ENCODE peak calls at places on chromosomes 7 and 10, in nine cellular contexts. C is esophagus muscularis mucosa; Y is mesenchymal stem cell; G is transverse colon; J is OCI-LY7; R is PC-3; Z is K562; W is CD8-positive, alpha-beta memory T cell; X is neural progenitor cell. B is an unnamed sample.
A peak's percentile ranks its signal among the peaks of the same experiment; 100 is the strongest.

GRCh38 chr7:94382746-94383145 is 11.9 kb upstream of the COL1A2 start:
- DNase-seq in W (no peak), Z (no peak), G (no peak), C (no peak), R (peak; percentile 95), Y (no peak), X (no peak), J (no peak), B (peak; percentile 29)

GRCh38 chr7:136134503-136134902 is 157.3 kb upstream of the MTPN start:
- DNase-seq in C (no peak), G (no peak), X (peak; percentile 7), Z (no peak), Y (peak; percentile 73), R (peak; percentile 38), W (no peak), J (no peak), B (no peak)

GRCh38 chr10:50788951-50789904 is 49.5 kb downstream of the ASAH2B start:
- DNase-seq in J (peak; percentile 8), C (no peak), X (peak; percentile 59), W (no peak), G (no peak), Z (peak; percentile 15), R (peak; percentile 89), Y (peak; percentile 39), B (no peak)

GRCh38 chr10:11636761-11637166 is 25.3 kb upstream of the USP6NL start:
- DNase-seq in J (no peak), W (no peak), Z (no peak), X (no peak), Y (no peak), G (no peak), C (no peak), R (no peak), B (no peak)

GRCh38 chr7:47104206-47104549 is 477.7 kb downstream of the TNS3 start:
- DNase-seq in Y (no peak), Z (peak; percentile 4), X (no peak), G (no peak), C (no peak), R (no peak), J (no peak), W (no peak), B (no peak)

GRCh38 chr10:86868353-86868752 is 89.1 kb downstream of the MMRN2 start:
- DNase-seq in W (no peak), X (peak; percentile 83), G (no peak), J (no peak), Y (peak; percentile 84), C (no peak), Z (no peak), R (no peak), B (no peak)

GRCh38 chr10:58352956-58353610 is 18.3 kb downstream of the UBE2D1 start:
- DNase-seq in W (no peak), Y (peak; percentile 62), C (no peak), J (no peak), Z (no peak), G (no peak), X (no peak), R (peak; percentile 8), B (no peak)

GRCh38 chr10:43371418-43371817 is at the start of gene FXYD4:
- DNase-seq in X (no peak), G (peak; percentile 74), Y (no peak), R (no peak), J (no peak), C (no peak), Z (no peak), W (no peak), B (no peak)

GRCh38 chr10:113060221-113061053 is 110.4 kb downstream of the TCF7L2 start:
- DNase-seq in W (no peak), Z (peak; percentile 87), R (no peak), C (no peak), X (no peak), Y (peak; percentile 65), G (peak; percentile 44), J (no peak), B (no peak)

GRCh38 chr7:94330474-94331027 is 64.1 kb upstream of the COL1A2 start:
- DNase-seq in G (no peak), Y (no peak), Z (no peak), X (no peak), W (no peak), J (no peak), C (no peak), R (no peak), B (no peak)

GRCh38 chr7:125516194-125516593 is 586.6 kb upstream of the POT1 start:
- DNase-seq in X (no peak), Y (no peak), W (no peak), Z (no peak), J (no peak), C (no peak), G (no peak), R (no peak), B (no peak)

GRCh38 chr10:24681476-24682088 is 42.1 kb downstream of the ARHGAP21 start:
- DNase-seq in J (peak; percentile 20), R (no peak), Y (no peak), G (no peak), W (no peak), C (no peak), Z (peak; percentile 51), X (no peak), B (peak; percentile 5)

GRCh38 chr10:8129438-8129837 is 75.0 kb downstream of the GATA3 start:
- DNase-seq in R (no peak), C (no peak), Y (no peak), W (no peak), X (no peak), G (no peak), Z (no peak), J (no peak), B (peak; percentile 12)

GRCh38 chr10:94210465-94211186 is 152.1 kb downstream of the NOC3L start:
- DNase-seq in Y (no peak), G (no peak), C (no peak), Z (no peak), W (no peak), R (no peak), X (no peak), J (no peak), B (no peak)

GRCh38 chr10:44862006-44862751 is 49.0 kb upstream of the TMEM72 start:
- DNase-seq in Z (no peak), C (no peak), Y (peak; percentile 28), R (no peak), W (no peak), J (peak; percentile 8), G (no peak), X (no peak), B (no peak)

GRCh38 chr10:124611738-124612137 is 132.4 kb downstream of the FAM53B start:
- DNase-seq in X (no peak), Y (no peak), C (no peak), R (no peak), W (peak; percentile 54), Z (no peak), G (peak; percentile 42), J (no peak), B (no peak)

GRCh38 chr7:151542606-151543130 is 23.0 kb upstream of the RHEB start:
- DNase-seq in Y (no peak), X (no peak), G (no peak), C (no peak), R (no peak), Z (no peak), W (no peak), J (no peak), B (no peak)

GRCh38 chr7:32204361-32205018 is 134.3 kb upstream of the PDE1C start:
- DNase-seq in C (peak; percentile 90), J (peak; percentile 6), Y (peak; percentile 88), G (peak; percentile 54), X (peak; percentile 89), Z (peak; percentile 34), R (peak; percentile 96), W (no peak), B (peak; percentile 10)

GRCh38 chr10:24042884-24043283 is 166.1 kb upstream of the KIAA1217 start:
- DNase-seq in C (no peak), W (no peak), G (no peak), Z (no peak), J (no peak), Y (no peak), R (no peak), X (no peak), B (no peak)

GRCh38 chr7:6330657-6331056 is 58.2 kb upstream of the CYTH3 start:
- DNase-seq in Z (no peak), C (no peak), X (no peak), W (no peak), R (no peak), J (no peak), Y (no peak), G (no peak), B (no peak)

GRCh38 chr7:2518737-2519118 is 846 bp upstream of the LFNG start:
- DNase-seq in R (no peak), J (no peak), Z (no peak), G (no peak), W (no peak), X (peak; percentile 71), Y (no peak), C (no peak), B (no peak)
- H3K27ac ChIP-seq in R (no peak overlapping the region), J (no peak overlapping the region), Z (no peak overlapping the region), G (peak overlapping the region; percentile 56), W (no peak overlapping the region), X (no peak overlapping the region), Y (peak overlapping the region; percentile 97), C (peak overlapping the region; percentile 54), B (no peak overlapping the region)

DNA sequence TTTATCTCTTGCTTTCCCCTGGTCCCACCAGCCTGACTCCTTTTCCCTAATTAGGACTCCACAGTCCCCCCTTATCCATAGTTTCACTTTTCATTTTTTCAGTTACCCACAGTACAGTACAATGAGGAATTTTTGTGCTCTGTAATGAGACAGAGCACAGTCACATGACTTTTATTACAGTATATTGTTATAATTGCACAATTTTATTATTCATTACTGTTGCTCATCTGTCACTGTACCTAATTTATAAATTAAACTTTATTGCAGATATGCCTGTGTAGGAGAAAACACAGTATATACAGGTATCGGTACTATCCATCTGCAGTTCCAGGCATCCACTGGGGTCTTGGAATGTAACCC is 125.4 kb downstream of the KCNMA1 start:
- DNase-seq in Z (no peak), C (no peak), J (no peak), X (no peak), W (no peak), Y (peak; percentile 39), R (no peak), G (no peak), B (no peak)
- H3K27ac ChIP-seq in Z (no peak overlapping the region), C (peak overlapping the region; percentile 81), J (no peak overlapping the region), X (no peak overlapping the region), W (no peak overlapping the region), Y (no peak overlapping the region), R (peak overlapping the region; percentile 82), G (peak overlapping the region; percentile 36), B (no peak overlapping the region)

DNA sequence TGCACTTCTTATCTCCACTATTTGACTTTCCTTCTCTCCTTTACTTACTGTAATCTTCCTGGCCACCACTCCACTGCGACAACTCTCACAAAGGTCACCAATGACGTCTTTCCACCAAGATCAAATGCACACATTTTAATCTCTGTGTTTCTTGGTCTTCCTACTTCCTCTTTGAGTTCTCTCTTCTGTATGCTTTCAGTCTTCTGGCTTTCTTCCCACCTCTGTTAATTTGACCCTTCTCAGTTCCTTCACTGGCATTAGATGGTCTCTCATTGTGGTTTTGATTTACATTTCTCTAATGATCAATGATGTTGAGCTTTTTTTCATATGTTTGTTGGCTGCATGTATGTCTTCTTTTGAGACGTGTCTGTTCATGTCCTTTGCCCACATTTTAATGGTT is 31.9 kb downstream of the FAM107B start:
- DNase-seq in G (no peak), X (no peak), W (no peak), R (no peak), C (peak; percentile 7), J (peak; percentile 73), Z (no peak), Y (no peak), B (no peak)
- H3K27ac ChIP-seq in G (no peak overlapping the region), X (no peak overlapping the region), W (no peak overlapping the region), R (no peak overlapping the region), C (no peak overlapping the region), J (peak overlapping the region; percentile 94), Z (no peak overlapping the region), Y (no peak overlapping the region), B (no peak overlapping the region)

GRCh38 chr10:75201793-75202307 is 8.7 kb upstream of the VDAC2 start:
- DNase-seq in C (no peak), J (no peak), G (peak; percentile 64), Y (no peak), W (no peak), Z (no peak), X (no peak), R (peak; percentile 71), B (no peak)
- H3K27ac ChIP-seq in C (peak overlapping the region; percentile 74), J (no peak overlapping the region), G (peak overlapping the region; percentile 73), Y (no peak overlapping the region), W (no peak overlapping the region), Z (no peak overlapping the region), X (no peak overlapping the region), R (peak overlapping the region; percentile 21), B (peak overlapping the region; percentile 66)